ENCODE peak calls at places on chromosome 1, in five cellular contexts. N is CD8-positive, alpha-beta T cell; W is Panc1; K is cardiac fibroblast; P is kidney. T is an unnamed sample.

GRCh38 chr1:5373281-5373680 is 618.9 kb downstream of the NPHP4 start:
- DNase-seq in N (no peak), W (no peak), K (no peak), P (no peak), T (no peak)

GRCh38 chr1:183214021-183214970 is 28.2 kb downstream of the LAMC2 start:
- DNase-seq in N (no peak), W (no peak), K (no peak), P (no peak), T (no peak)

GRCh38 chr1:103160281-103160680 is 52.0 kb upstream of the COL11A1 start:
- DNase-seq in N (no peak), W (no peak), K (no peak), P (no peak), T (no peak)

GRCh38 chr1:214208525-214208924 is 72.4 kb upstream of the SMYD2 start:
- DNase-seq in N (no peak), W (no peak), K (no peak), P (no peak), T (no peak)

GRCh38 chr1:94039871-94040569 is 80.9 kb downstream of the ABCA4 start:
- DNase-seq in N (no peak), W (no peak), K (peak), P (no peak), T (no peak)

GRCh38 chr1:174988986-174989385 is 10.8 kb upstream of the CACYBP start:
- DNase-seq in N (no peak), W (no peak), K (no peak), P (no peak), T (no peak)

GRCh38 chr1:31760901-31761470 is 3.2 kb downstream of the ADGRB2 start:
- DNase-seq in N (peak), W (no peak), K (peak), P (peak), T (no peak)

GRCh38 chr1:171794085-171794484 is 12.6 kb downstream of the METTL13 start:
- DNase-seq in N (no peak), W (peak), K (peak), P (no peak), T (no peak)

GRCh38 chr1:173392895-173393654 is 84.1 kb upstream of the PRDX6 start:
- DNase-seq in N (no peak), W (peak), K (peak), P (no peak), T (peak)

GRCh38 chr1:53376041-53376461 is 48.2 kb upstream of the LRP8 start:
- DNase-seq in N (no peak), W (no peak), K (no peak), P (peak), T (no peak)

GRCh38 chr1:176136891-176137290 is 70.2 kb downstream of the COP1 start:
- DNase-seq in N (no peak), W (no peak), K (peak), P (no peak), T (no peak)

GRCh38 chr1:41517039-41517438 is 32.6 kb upstream of the EDN2 start:
- DNase-seq in N (no peak), W (no peak), K (no peak), P (no peak), T (no peak)

GRCh38 chr1:41518471-41518870 is 34.0 kb upstream of the EDN2 start:
- DNase-seq in N (no peak), W (no peak), K (no peak), P (no peak), T (no peak)

GRCh38 chr1:41521766-41522165 is 37.3 kb upstream of the EDN2 start:
- DNase-seq in N (no peak), W (no peak), K (no peak), P (no peak), T (no peak)

GRCh38 chr1:41520951-41521742 is 36.7 kb upstream of the EDN2 start:
- DNase-seq in N (no peak), W (no peak), K (no peak), P (no peak), T (no peak)

DNA sequence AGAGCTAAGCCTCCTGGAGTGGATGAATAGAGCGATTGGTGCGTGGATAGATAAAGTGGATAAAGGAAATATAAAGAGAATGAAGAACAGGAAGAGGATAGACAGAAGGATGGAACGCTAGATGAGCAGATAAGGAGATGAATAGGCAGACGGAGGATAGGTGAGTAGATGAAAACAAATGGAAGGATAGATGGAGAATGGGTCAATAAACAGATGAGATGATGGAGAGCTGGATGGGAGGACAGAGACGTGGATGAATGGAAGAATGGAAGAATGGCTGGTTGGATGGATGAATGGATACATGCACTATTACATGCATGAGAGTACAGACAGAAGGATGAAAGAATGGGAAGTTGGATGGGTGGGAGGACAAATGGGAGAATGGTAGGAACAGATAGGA is 35.2 kb upstream of the EDN2 start:
- DNase-seq in N (no peak), W (no peak), K (no peak), P (no peak), T (no peak)
- TF ChIP-seq CTCF in N (no peak), W (no peak), K (no peak), P (no peak), T (no peak)

GRCh38 chr1:1678581-1679380 is 13.8 kb downstream of the SLC35E2B start:
- DNase-seq in N (no peak), W (peak), K (no peak), P (peak), T (no peak)
- H3K4me3 ChIP-seq in N (peak), W (no peak), K (no peak), P (no peak), T (no peak)

GRCh38 chr1:194538453-194538852 is 1352.0 kb upstream of the B3GALT2 start:
- DNase-seq in N (no peak), W (no peak), K (no peak), P (no peak), T (no peak)
- TF ChIP-seq CTCF in N (no peak), W (no peak), K (no peak), P (no peak), T (no peak)

GRCh38 chr1:224375059-224375458 is 18.4 kb downstream of the CNIH4 start:
- DNase-seq in N (no peak), W (no peak), K (no peak), P (no peak), T (no peak)
- H3K4me3 ChIP-seq in N (no peak), W (no peak), K (no peak), P (no peak), T (no peak)

GRCh38 chr1:181918893-181919728 is 142.4 kb downstream of the ZNF648 start:
- DNase-seq in N (no peak), W (no peak), K (no peak), P (no peak), T (no peak)

GRCh38 chr1:181919729-181919991 is 141.9 kb downstream of the ZNF648 start:
- DNase-seq in N (no peak), W (no peak), K (no peak), P (no peak), T (no peak)
- TF ChIP-seq CTCF in N (no peak), W (no peak), K (no peak), P (no peak), T (no peak)

GRCh38 chr1:212215910-212216309 is 69.3 kb upstream of the PPP2R5A start:
- DNase-seq in N (no peak), W (no peak), K (no peak), P (no peak), T (no peak)
- H3K4me3 ChIP-seq in N (no peak), W (no peak), K (no peak), P (no peak), T (no peak)

DNA sequence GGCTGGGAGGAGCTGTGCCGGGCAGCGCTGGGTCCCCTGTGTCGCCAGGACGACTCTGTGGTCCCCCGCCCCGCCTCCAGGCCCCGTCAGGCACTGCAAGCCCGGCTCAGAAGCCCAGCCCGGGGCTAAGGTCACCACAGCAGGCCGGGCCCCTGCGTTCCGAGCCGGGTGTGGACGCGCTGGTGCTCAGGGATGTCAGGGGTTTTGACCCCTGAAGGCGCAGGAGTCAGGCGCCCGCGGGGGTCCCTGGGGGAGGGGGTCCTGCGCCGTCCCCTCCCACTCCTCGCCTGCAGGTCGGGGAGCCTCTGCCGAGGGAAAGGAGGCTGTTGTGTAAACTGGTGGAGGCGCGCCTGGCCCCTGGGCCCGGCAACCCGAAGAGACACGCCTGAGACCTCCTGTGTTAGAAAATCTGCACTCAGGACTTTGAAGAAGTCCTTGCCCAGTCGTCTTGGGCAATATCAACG is 23.7 kb upstream of the TMEM54 start:
- DNase-seq in N (peak), W (no peak), K (no peak), P (no peak), T (no peak)
- TF ChIP-seq CTCF in N (no peak), W (no peak), K (no peak), P (no peak), T (no peak)

DNA sequence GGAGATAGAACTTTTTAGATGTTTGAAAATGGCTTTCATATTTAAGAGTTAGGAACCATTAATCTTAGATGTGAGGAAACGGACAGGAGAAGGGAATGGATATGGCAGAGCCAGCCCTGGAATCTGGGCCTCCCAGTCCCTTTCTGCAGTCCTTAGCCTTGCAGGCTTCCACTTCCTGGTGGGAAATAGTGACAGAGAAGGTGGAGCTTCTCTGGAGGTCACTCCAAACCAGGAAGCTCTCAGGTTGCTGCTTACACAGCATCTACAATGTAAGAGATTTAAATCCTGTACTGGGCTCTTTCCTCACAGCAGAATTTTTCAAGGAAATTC is 2.5 kb downstream of the S100A11 start:
- DNase-seq in N (no peak), W (no peak), K (no peak), P (no peak), T (no peak)
- H3K4me3 ChIP-seq in N (peak), W (peak), K (peak), P (peak), T (peak)

DNA sequence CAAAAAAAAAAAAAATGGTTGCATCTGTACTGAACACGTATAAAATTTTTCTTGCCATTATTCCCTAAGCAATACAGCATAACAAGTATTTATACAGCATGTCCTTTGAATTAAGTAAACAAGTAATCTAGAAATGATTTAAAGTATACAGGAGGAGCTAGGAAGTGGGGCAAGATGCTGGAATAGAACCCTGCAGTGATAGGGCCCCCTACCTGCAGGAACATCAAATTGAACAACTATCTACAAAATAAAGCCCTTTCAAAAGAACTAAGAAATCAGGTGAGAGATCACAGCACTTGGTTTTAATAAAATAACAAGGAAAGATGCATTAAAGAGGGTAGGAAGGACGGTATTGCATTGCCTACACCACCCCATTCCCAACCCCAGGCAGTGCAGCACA is 10.9 kb downstream of the TSHB start:
- DNase-seq in N (no peak), W (no peak), K (no peak), P (no peak), T (no peak)
- TF ChIP-seq CTCF in N (no peak), W (peak), K (no peak), P (no peak), T (peak)

GRCh38 chr1:44677201-44677520 is 2.6 kb downstream of the ARMH1 start:
- DNase-seq in N (no peak), W (no peak), K (peak), P (no peak), T (no peak)

GRCh38 chr1:44679468-44679867 is 5.0 kb downstream of the ARMH1 start:
- DNase-seq in N (no peak), W (no peak), K (no peak), P (no peak), T (no peak)

GRCh38 chr1:44678120-44678519 is 3.6 kb downstream of the ARMH1 start:
- DNase-seq in N (no peak), W (no peak), K (no peak), P (no peak), T (no peak)

GRCh38 chr1:44676484-44677200 is 2.1 kb downstream of the ARMH1 start:
- DNase-seq in N (no peak), W (no peak), K (peak), P (no peak), T (peak)

DNA sequence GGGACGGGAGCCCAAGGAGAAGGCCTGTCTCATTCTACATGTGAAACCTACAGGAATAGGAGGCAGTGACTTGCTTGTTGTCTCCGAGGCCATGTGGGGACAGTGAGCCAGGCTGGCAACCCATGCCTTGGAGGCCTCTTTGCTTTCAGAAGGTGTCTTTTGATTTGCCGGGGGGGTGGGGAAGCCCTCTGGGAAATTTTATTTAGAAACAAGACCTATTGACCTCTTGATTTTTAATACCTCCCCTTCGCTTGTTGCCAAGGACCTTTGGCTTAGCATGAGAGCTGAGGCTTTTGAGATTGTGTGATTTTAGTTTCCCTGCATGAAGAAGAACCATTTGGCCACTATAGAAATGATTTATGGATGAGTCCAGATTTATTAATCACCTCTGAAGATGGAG is 4.1 kb downstream of the ARMH1 start:
- DNase-seq in N (no peak), W (no peak), K (no peak), P (peak), T (no peak)
- H3K4me3 ChIP-seq in N (no peak), W (no peak), K (no peak), P (no peak), T (no peak)